ENCODE peak calls at places on chromosomes 3 and 15, in nine cellular contexts. N, A, Q, C, L, H, G, S and I are unnamed samples.

GRCh38 chr3:61667417-61668213 is 106.2 kb downstream of the PTPRG start:
- DNase-seq in N (no peak), A (no peak), Q (no peak), C (no peak), L (no peak), H (no peak), G (no peak), S (no peak), I (no peak)

GRCh38 chr3:41966206-41966605 is 4.3 kb upstream of the ULK4 start:
- DNase-seq in N (no peak), A (no peak), Q (no peak), C (no peak), L (no peak), H (no peak), G (no peak), S (no peak), I (no peak)

GRCh38 chr15:63504979-63505841 is 817 bp downstream of the USP3 start:
- DNase-seq in N (no peak), A (no peak), Q (peak), C (no peak), L (peak), H (peak), G (peak), S (peak), I (no peak)

GRCh38 chr15:60590935-60591490 is 112.1 kb upstream of the ICE2 start:
- DNase-seq in N (no peak), A (no peak), Q (peak), C (no peak), L (peak), H (peak), G (peak), S (peak), I (peak)

GRCh38 chr15:83092309-83092976 is 15.0 kb upstream of the TM6SF1 start:
- DNase-seq in N (no peak), A (no peak), Q (no peak), C (no peak), L (no peak), H (no peak), G (no peak), S (peak), I (peak)

GRCh38 chr3:115986555-115987207 is 363.4 kb downstream of the GAP43 start:
- DNase-seq in N (no peak), A (no peak), Q (no peak), C (no peak), L (no peak), H (peak), G (no peak), S (no peak), I (no peak)

GRCh38 chr15:61169904-61170695 is 59.0 kb downstream of the RORA start:
- DNase-seq in N (no peak), A (no peak), Q (no peak), C (no peak), L (no peak), H (no peak), G (no peak), S (no peak), I (no peak)

GRCh38 chr15:101497484-101498034 is 8.1 kb upstream of the PCSK6 start:
- DNase-seq in N (no peak), A (no peak), Q (no peak), C (no peak), L (no peak), H (no peak), G (no peak), S (no peak), I (no peak)

GRCh38 chr3:66565301-66565700 is 64.5 kb upstream of the LRIG1 start:
- DNase-seq in N (no peak), A (no peak), Q (no peak), C (no peak), L (no peak), H (no peak), G (no peak), S (no peak), I (no peak)

GRCh38 chr3:170222647-170223541 is 670 bp downstream of the PRKCI start:
- DNase-seq in N (no peak), A (peak), Q (peak), C (no peak), L (no peak), H (peak), G (peak), S (peak), I (peak)

GRCh38 chr3:14209596-14210280 is 31.1 kb downstream of the LSM3 start:
- DNase-seq in N (no peak), A (no peak), Q (no peak), C (no peak), L (no peak), H (no peak), G (no peak), S (no peak), I (no peak)